ENCODE peak calls at places on chromosomes 2 and 18, in ten cellular contexts. N is gastrocnemius medialis, X is stomach, V is tibial nerve, F is HCT116, S is heart left ventricle, K is transverse colon, R is IMR-90, B is A549, Z is sigmoid colon. Y is an unnamed sample.

GRCh38 chr2:6905668-6906067 is 11.5 kb upstream of the RNF144A start:
- DNase-seq in N (no peak), X (no peak), V (no peak), F (no peak), S (no peak), K (no peak), R (no peak), B (no peak), Z (no peak), Y (no peak)

GRCh38 chr2:120556908-120557307 is 178.8 kb upstream of the GLI2 start:
- DNase-seq in N (no peak), X (no peak), V (no peak), F (peak), S (no peak), K (no peak), R (no peak), B (no peak), Z (no peak), Y (no peak)

GRCh38 chr2:70124983-70125480 is 37.8 kb downstream of the PCBP1 start:
- DNase-seq in N (peak), X (peak), V (peak), F (no peak), S (peak), K (peak), R (peak), B (peak), Z (peak), Y (peak)

GRCh38 chr2:206064077-206064476 is 21.9 kb downstream of the INO80D start:
- DNase-seq in N (no peak), X (no peak), V (no peak), F (no peak), S (no peak), K (no peak), R (no peak), B (no peak), Z (no peak), Y (no peak)

GRCh38 chr2:218679119-218679518 is 7.2 kb downstream of the STK36 start:
- DNase-seq in N (no peak), X (no peak), V (no peak), F (no peak), S (no peak), K (no peak), R (peak), B (no peak), Z (peak), Y (no peak)

GRCh38 chr2:163467206-163467605 is 268.6 kb downstream of the FIGN start:
- DNase-seq in N (peak), X (no peak), V (no peak), F (no peak), S (no peak), K (no peak), R (no peak), B (no peak), Z (no peak), Y (no peak)

GRCh38 chr2:62306751-62307468 is 111.0 kb downstream of the B3GNT2 start:
- DNase-seq in N (no peak), X (peak), V (no peak), F (peak), S (no peak), K (peak), R (peak), B (no peak), Z (no peak), Y (no peak)

GRCh38 chr18:51051105-51051712 is 21.2 kb downstream of the SMAD4 start:
- DNase-seq in N (no peak), X (no peak), V (no peak), F (peak), S (no peak), K (no peak), R (peak), B (peak), Z (no peak), Y (no peak)

GRCh38 chr2:157751462-157752058 is 122.9 kb upstream of the ACVR1C start:
- DNase-seq in N (peak), X (no peak), V (no peak), F (no peak), S (no peak), K (no peak), R (peak), B (peak), Z (no peak), Y (no peak)

GRCh38 chr2:26957524-26957923 is 12.9 kb upstream of the MAPRE3 start:
- DNase-seq in N (no peak), X (no peak), V (no peak), F (no peak), S (no peak), K (no peak), R (no peak), B (no peak), Z (no peak), Y (no peak)

GRCh38 chr2:127400897-127401756 is 13.4 kb upstream of the MAP3K2 start:
- DNase-seq in N (no peak), X (peak), V (no peak), F (no peak), S (no peak), K (peak), R (peak), B (peak), Z (no peak), Y (no peak)

GRCh38 chr18:52694804-52695203 is 354.8 kb downstream of the DCC start:
- DNase-seq in N (no peak), X (no peak), V (no peak), F (no peak), S (no peak), K (peak), R (no peak), B (peak), Z (no peak), Y (no peak)

GRCh38 chr2:189927823-189928222 is 134.7 kb downstream of the MSTN start:
- DNase-seq in N (no peak), X (no peak), V (no peak), F (no peak), S (no peak), K (no peak), R (peak), B (no peak), Z (no peak), Y (no peak)

GRCh38 chr18:59898093-59898492 is 1.7 kb upstream of the PMAIP1 start:
- DNase-seq in N (no peak), X (no peak), V (no peak), F (no peak), S (no peak), K (no peak), R (no peak), B (no peak), Z (no peak), Y (no peak)

GRCh38 chr2:234970467-234970866 is 18.6 kb downstream of the SH3BP4 start:
- DNase-seq in N (no peak), X (no peak), V (no peak), F (no peak), S (no peak), K (no peak), R (peak), B (no peak), Z (no peak), Y (no peak)

GRCh38 chr2:237600205-237600846 is 9.8 kb upstream of the RAB17 start:
- DNase-seq in N (peak), X (peak), V (no peak), F (no peak), S (peak), K (no peak), R (peak), B (no peak), Z (peak), Y (peak)

GRCh38 chr2:70655786-70656185 is 102.2 kb upstream of the TGFA start:
- DNase-seq in N (no peak), X (no peak), V (no peak), F (no peak), S (no peak), K (no peak), R (no peak), B (no peak), Z (no peak), Y (no peak)

GRCh38 chr2:182048088-182048487 is 62.4 kb downstream of the PPP1R1C start:
- DNase-seq in N (no peak), X (no peak), V (no peak), F (no peak), S (no peak), K (no peak), R (no peak), B (no peak), Z (no peak), Y (no peak)

GRCh38 chr2:188678921-188679320 is 295.3 kb upstream of the COL3A1 start:
- DNase-seq in N (no peak), X (no peak), V (no peak), F (no peak), S (no peak), K (no peak), R (peak), B (peak), Z (no peak), Y (no peak)

GRCh38 chr2:10688921-10689807 is 611 bp downstream of the NOL10 start:
- DNase-seq in N (peak), X (peak), V (no peak), F (no peak), S (peak), K (peak), R (no peak), B (no peak), Z (peak), Y (peak)

GRCh38 chr2:156845806-156846558 is 409.8 kb downstream of the GPD2 start:
- DNase-seq in N (no peak), X (no peak), V (no peak), F (no peak), S (no peak), K (no peak), R (peak), B (no peak), Z (no peak), Y (no peak)

GRCh38 chr2:111182740-111183139 is 62.0 kb downstream of the BCL2L11 start:
- DNase-seq in N (no peak), X (no peak), V (no peak), F (no peak), S (no peak), K (no peak), R (no peak), B (no peak), Z (no peak), Y (no peak)

DNA sequence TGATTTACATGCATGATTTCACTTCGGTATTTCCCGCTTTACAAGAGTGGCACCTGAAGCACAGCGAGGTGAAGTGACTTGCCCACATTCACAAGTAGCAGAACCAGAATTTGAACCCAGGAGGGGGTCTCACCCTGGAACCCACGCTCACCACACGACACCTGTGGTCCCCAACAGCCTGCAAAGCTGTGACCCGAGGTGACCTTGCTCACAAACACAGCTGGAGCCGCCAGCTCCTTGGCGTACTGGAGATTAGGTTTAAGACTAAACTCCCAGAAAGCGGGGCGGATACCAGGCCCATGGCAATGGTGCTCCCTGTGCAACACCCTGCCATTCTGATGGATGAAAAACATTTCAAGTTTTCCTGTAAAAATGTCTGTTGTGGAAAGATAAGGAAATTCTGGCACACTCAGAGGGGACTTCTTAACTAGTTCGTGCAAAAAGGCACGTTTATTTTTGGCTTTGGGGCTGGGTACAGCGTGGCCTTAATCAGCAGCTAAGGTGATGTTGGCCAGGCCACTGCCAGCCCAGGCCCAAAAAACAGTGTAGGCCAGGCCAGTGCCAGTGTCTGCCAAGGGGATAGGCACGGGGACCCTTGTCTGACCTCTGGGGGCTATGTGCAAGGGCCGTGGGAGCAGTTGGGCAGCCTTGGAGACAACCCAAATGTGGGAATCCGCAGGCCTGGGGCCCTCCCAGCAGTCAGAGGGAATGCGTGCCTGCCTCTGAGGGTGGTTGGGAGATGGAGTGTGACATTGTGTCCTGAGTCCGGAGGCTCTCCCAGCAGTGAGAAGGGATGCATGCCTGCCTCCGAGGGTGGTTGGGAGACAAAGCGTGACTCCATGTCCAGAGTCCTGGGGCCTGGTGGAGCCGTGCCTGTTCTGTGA is 184.9 kb upstream of the HS6ST1 start:
- DNase-seq in N (no peak), X (peak), V (no peak), F (no peak), S (peak), K (no peak), R (no peak), B (no peak), Z (no peak), Y (peak)
- TF ChIP-seq CTCF in N (no peak), X (no peak), V (no peak), F (no peak), S (no peak), K (no peak), R (no peak), B (no peak), Z (no peak), Y (no peak)

GRCh38 chr2:97675714-97676113 is 6.2 kb downstream of the C2orf92 start:
- DNase-seq in N (no peak), X (no peak), V (no peak), F (no peak), S (no peak), K (no peak), R (no peak), B (no peak), Z (no peak), Y (no peak)

GRCh38 chr2:97674396-97674795 is 4.9 kb downstream of the C2orf92 start:
- DNase-seq in N (no peak), X (no peak), V (no peak), F (no peak), S (no peak), K (no peak), R (no peak), B (no peak), Z (no peak), Y (no peak)

GRCh38 chr2:97671526-97671925 is 2.0 kb downstream of the C2orf92 start:
- DNase-seq in N (no peak), X (no peak), V (no peak), F (no peak), S (no peak), K (no peak), R (no peak), B (no peak), Z (no peak), Y (no peak)

GRCh38 chr2:97673915-97674283 is 4.4 kb downstream of the C2orf92 start:
- DNase-seq in N (no peak), X (no peak), V (no peak), F (no peak), S (no peak), K (no peak), R (no peak), B (no peak), Z (no peak), Y (no peak)

DNA sequence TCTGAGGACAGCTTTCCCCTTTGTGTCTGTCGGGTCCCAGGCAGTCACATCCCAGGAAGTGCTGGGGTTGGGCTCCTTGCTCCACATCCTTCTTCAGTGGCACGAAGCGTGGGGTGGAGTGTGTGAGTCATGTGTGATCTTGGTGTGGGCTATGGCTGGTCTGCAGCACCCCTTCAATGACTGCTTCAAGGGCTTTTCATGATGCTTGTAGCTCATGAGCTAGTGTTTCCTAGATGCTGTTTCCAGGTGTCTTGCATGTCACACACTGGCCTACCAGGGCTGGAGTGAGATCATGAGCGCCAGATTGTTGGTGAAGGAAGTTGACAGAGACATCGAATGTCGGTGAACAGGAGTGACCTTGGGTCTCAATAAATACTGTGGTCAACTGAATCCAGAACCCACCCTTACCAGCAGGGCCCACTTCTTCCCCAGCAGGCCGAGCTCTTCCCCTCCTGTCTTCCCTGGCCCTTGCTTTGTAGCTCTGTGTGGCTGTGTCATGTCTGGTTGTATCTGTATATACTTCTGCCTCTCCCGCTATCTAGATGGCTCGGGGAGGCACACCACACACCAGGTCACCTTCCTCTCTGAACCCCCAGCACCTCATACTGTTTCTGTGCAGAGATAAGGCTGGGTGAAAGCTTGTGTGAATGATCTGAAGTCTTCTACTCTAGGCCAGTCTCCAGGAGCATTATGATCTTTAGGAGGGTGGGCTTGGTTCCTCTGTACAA is 3.8 kb downstream of the C2orf92 start:
- DNase-seq in N (no peak), X (no peak), V (no peak), F (no peak), S (no peak), K (no peak), R (peak), B (no peak), Z (no peak), Y (no peak)
- H3K27ac ChIP-seq in N (no peak), X (no peak), V (no peak), F (no peak), S (no peak), K (no peak), R (no peak), B (no peak), Z (no peak), Y (no peak)

DNA sequence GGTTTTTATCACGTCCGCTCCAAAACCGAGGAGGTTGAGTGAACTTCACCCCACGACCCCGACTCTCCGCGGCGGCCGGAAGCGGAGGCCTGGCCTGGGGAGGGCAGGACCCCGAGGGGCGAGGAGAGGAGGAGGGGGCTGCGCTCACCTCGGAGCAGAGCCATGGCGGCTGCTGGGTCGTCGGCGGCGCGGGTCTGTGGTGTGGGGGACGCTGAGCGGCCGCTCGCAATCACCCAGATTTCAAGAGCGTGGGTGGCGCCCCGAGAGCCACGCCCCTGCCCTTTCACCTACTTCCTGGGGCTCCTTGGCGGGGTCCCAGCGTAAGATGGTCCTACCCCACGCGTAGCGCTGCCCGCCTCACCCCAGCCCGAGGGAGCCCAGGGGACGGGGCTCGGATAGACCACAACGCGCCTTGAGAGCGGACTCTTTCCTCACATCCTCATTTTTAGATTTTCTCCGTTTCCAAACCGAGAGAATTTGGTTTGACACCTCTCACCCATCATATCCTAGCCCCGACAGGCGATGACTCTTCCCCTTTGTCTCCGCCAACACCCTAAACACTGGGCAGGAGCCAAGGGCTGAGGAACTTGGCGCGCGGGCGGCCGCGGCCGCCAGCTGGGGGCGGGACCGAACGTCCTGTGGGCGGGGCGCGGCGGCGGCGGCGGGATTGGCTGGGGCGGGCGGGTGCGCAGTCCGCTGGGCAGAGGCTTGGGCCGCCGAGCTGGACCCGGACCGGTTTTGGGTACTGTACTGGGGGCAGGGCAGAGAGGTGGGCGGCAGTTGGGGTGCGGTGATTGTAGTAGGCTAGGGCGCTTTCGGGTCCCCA is at the start of gene ACAA2:
- DNase-seq in N (peak), X (peak), V (peak), F (peak), S (peak), K (peak), R (peak), B (peak), Z (peak), Y (peak)
- TF ChIP-seq POLR2A in N (peak), X (no peak), V (peak), F (peak), S (peak), K (peak), R (peak), B (peak), Z (peak), Y (peak)

GRCh38 chr2:28583899-28584553 is 88.2 kb downstream of the PLB1 start:
- DNase-seq in N (peak), X (peak), V (peak), F (peak), S (peak), K (peak), R (peak), B (peak), Z (peak), Y (peak)

GRCh38 chr2:28581312-28581711 is 85.5 kb downstream of the PLB1 start:
- DNase-seq in N (no peak), X (no peak), V (no peak), F (no peak), S (no peak), K (no peak), R (no peak), B (no peak), Z (peak), Y (no peak)

GRCh38 chr2:28580078-28580477 is 84.2 kb downstream of the PLB1 start:
- DNase-seq in N (peak), X (no peak), V (no peak), F (no peak), S (no peak), K (no peak), R (no peak), B (no peak), Z (peak), Y (no peak)

GRCh38 chr2:28582595-28582994 is 86.7 kb downstream of the PLB1 start:
- DNase-seq in N (no peak), X (no peak), V (no peak), F (no peak), S (no peak), K (no peak), R (no peak), B (no peak), Z (peak), Y (no peak)

DNA sequence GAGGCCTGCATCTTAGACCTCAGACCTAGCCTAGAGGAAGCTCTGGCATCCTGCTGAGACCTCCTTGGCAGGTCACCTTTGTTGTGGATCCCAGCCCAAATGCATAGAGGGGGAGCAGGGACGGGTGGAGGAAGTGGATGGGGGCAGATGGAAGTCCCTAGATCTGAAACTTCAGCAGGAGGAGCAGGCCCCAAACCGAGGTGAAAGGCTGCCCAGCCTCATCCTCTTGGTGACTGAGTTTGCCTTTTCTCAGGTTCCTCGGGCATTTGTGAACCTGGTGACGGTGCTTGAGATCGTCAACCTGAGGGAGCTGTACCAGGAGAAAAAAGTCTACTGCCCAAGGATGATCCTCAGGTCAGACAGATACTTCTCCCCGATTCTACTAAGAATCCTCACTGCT is 86.3 kb downstream of the PLB1 start:
- DNase-seq in N (no peak), X (no peak), V (no peak), F (no peak), S (no peak), K (no peak), R (no peak), B (no peak), Z (peak), Y (no peak)
- TF ChIP-seq CTCF in N (no peak), X (no peak), V (no peak), F (no peak), S (no peak), K (no peak), R (no peak), B (no peak), Z (no peak), Y (no peak)